ENCODE peak calls at places on chromosomes 3 and 15, in six cellular contexts. One of them, this sample, is unnamed.

GRCh38 chr3:69081583-69082262 is 1.6 kb upstream of the UBA3 start:
- DNase-seq in astrocyte of the spinal cord: no peak
- DNase-seq in H7: no peak
- DNase-seq in body of pancreas: no peak
- DNase-seq in GM12865: peak; percentile 58
- DNase-seq in SJSA1: peak; percentile 31
- DNase-seq in this sample: no peak

GRCh38 chr3:117706037-117706436 is 996.5 kb downstream of the TUSC7 start:
- DNase-seq in astrocyte of the spinal cord: peak; percentile 69
- DNase-seq in H7: no peak
- DNase-seq in body of pancreas: no peak
- DNase-seq in GM12865: no peak
- DNase-seq in SJSA1: peak; percentile 86
- DNase-seq in this sample: no peak

GRCh38 chr15:40016224-40016865 is 22.6 kb downstream of the SRP14 start:
- DNase-seq in astrocyte of the spinal cord: peak; percentile 65
- DNase-seq in H7: no peak
- DNase-seq in body of pancreas: no peak
- DNase-seq in GM12865: no peak
- DNase-seq in SJSA1: no peak
- DNase-seq in this sample: no peak

GRCh38 chr15:66702770-66703539 is 919 bp downstream of the SMAD6 start:
- DNase-seq in astrocyte of the spinal cord: no peak
- DNase-seq in H7: peak; percentile 75
- DNase-seq in body of pancreas: peak; percentile 36
- DNase-seq in GM12865: no peak
- DNase-seq in SJSA1: peak; percentile 44
- DNase-seq in this sample: peak; percentile 51

GRCh38 chr3:56257826-56258225 is 210.4 kb downstream of the ERC2 start:
- DNase-seq in astrocyte of the spinal cord: no peak
- DNase-seq in H7: no peak
- DNase-seq in body of pancreas: no peak
- DNase-seq in GM12865: no peak
- DNase-seq in SJSA1: no peak
- DNase-seq in this sample: no peak

GRCh38 chr3:39067286-39067685 is 15.5 kb downstream of the WDR48 start:
- DNase-seq in astrocyte of the spinal cord: no peak
- DNase-seq in H7: no peak
- DNase-seq in body of pancreas: no peak
- DNase-seq in GM12865: no peak
- DNase-seq in SJSA1: no peak
- DNase-seq in this sample: no peak

GRCh38 chr15:86837631-86838030 is 758.0 kb downstream of the AGBL1 start:
- DNase-seq in astrocyte of the spinal cord: peak; percentile 8
- DNase-seq in H7: no peak
- DNase-seq in body of pancreas: no peak
- DNase-seq in GM12865: no peak
- DNase-seq in SJSA1: no peak
- DNase-seq in this sample: no peak

GRCh38 chr15:64634020-64634419 is 141.4 kb downstream of the RBPMS2 start:
- DNase-seq in astrocyte of the spinal cord: peak; percentile 74
- DNase-seq in H7: no peak
- DNase-seq in body of pancreas: no peak
- DNase-seq in GM12865: peak; percentile 91
- DNase-seq in SJSA1: no peak
- DNase-seq in this sample: no peak

GRCh38 chr3:145911016-145911415 is 250.0 kb downstream of the PLOD2 start:
- DNase-seq in astrocyte of the spinal cord: peak; percentile 26
- DNase-seq in H7: no peak
- DNase-seq in body of pancreas: no peak
- DNase-seq in GM12865: no peak
- DNase-seq in SJSA1: no peak
- DNase-seq in this sample: no peak

GRCh38 chr3:66904816-66905543 is 93.1 kb upstream of the KBTBD8 start:
- DNase-seq in astrocyte of the spinal cord: no peak
- DNase-seq in H7: no peak
- DNase-seq in body of pancreas: no peak
- DNase-seq in GM12865: no peak
- DNase-seq in SJSA1: no peak
- DNase-seq in this sample: no peak

DNA sequence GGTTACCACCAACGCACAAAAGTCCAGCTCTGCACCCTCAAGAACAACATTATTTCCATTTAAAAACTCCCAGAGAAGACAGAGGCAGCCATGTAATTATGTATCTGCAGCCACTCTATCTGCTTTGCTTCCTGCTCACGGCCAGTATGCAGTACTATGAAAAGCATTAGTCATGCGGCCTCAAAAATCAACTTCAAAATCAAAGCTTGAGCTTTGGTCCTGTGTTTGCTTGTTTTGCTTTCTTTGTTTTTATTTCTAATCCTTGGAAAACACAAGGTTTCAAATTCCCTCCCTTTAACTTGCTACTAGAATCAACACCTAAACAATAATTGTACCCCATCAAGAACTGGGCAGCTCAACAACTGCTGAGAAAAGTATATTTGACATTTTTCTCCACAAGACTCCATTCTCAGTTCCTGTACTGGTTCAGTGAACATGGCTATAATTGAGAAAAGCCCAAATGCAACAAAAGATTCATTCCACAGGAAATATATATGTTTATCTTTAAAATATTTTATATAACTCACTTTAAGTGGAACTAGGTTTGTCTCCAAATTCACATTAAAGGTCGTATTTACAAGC is 37.6 kb downstream of the GBE1 start:
- DNase-seq in astrocyte of the spinal cord: peak; percentile 69
- DNase-seq in H7: no peak
- DNase-seq in body of pancreas: no peak
- DNase-seq in GM12865: no peak
- DNase-seq in SJSA1: peak; percentile 55
- DNase-seq in this sample: no peak
- H3K4me3 ChIP-seq in astrocyte of the spinal cord: no peak overlapping the region
- H3K4me3 ChIP-seq in H7: no peak overlapping the region
- H3K4me3 ChIP-seq in body of pancreas: no peak overlapping the region
- H3K4me3 ChIP-seq in GM12865: no peak overlapping the region
- H3K4me3 ChIP-seq in SJSA1: no peak overlapping the region
- H3K4me3 ChIP-seq in this sample: no peak overlapping the region

GRCh38 chr15:55588818-55589122 is 625 bp upstream of the PYGO1 start:
- DNase-seq in astrocyte of the spinal cord: no peak
- DNase-seq in H7: peak; percentile 48
- DNase-seq in body of pancreas: peak; percentile 20
- DNase-seq in GM12865: no peak
- DNase-seq in SJSA1: no peak
- DNase-seq in this sample: no peak
- H3K4me3 ChIP-seq in astrocyte of the spinal cord: peak overlapping the region; percentile 55
- H3K4me3 ChIP-seq in H7: peak overlapping the region; percentile 51
- H3K4me3 ChIP-seq in body of pancreas: peak overlapping the region; percentile 20
- H3K4me3 ChIP-seq in GM12865: peak overlapping the region; percentile 4
- H3K4me3 ChIP-seq in SJSA1: peak overlapping the region; percentile 80
- H3K4me3 ChIP-seq in this sample: peak overlapping the region; percentile 59

GRCh38 chr15:29686445-29687203 is 135.6 kb downstream of the TJP1 start:
- DNase-seq in astrocyte of the spinal cord: no peak
- DNase-seq in H7: no peak
- DNase-seq in body of pancreas: no peak
- DNase-seq in GM12865: no peak
- DNase-seq in SJSA1: no peak
- DNase-seq in this sample: no peak
- H3K4me3 ChIP-seq in astrocyte of the spinal cord: no peak overlapping the region
- H3K4me3 ChIP-seq in H7: no peak overlapping the region
- H3K4me3 ChIP-seq in body of pancreas: no peak overlapping the region
- H3K4me3 ChIP-seq in GM12865: no peak overlapping the region
- H3K4me3 ChIP-seq in SJSA1: no peak overlapping the region
- H3K4me3 ChIP-seq in this sample: no peak overlapping the region

GRCh38 chr15:60842694-60843093 is 363.8 kb upstream of the ICE2 start:
- DNase-seq in astrocyte of the spinal cord: no peak
- DNase-seq in H7: no peak
- DNase-seq in body of pancreas: no peak
- DNase-seq in GM12865: no peak
- DNase-seq in SJSA1: no peak
- DNase-seq in this sample: no peak
- H3K4me3 ChIP-seq in astrocyte of the spinal cord: no peak overlapping the region
- H3K4me3 ChIP-seq in H7: no peak overlapping the region
- H3K4me3 ChIP-seq in body of pancreas: no peak overlapping the region
- H3K4me3 ChIP-seq in GM12865: no peak overlapping the region
- H3K4me3 ChIP-seq in SJSA1: no peak overlapping the region
- H3K4me3 ChIP-seq in this sample: no peak overlapping the region

DNA sequence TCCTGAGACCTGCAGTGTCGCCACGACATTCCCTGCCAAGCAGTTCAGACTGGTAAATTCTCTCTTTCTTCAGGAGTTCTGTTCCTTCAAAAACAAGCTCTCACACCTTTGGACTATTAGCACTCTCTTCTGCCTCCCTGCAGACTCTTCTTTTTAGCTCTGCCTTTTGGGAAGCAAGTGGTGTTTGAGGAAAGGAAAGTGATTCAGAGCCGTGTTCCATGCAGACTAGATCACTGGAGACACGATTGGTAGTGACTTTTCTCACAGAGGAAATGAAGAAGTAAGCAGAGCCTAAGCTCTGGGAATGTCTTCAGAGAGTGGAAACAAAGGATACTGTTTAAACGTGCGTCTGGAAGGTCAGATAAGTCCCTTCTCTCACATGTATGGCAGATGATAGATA is 270.6 kb upstream of the TPRG1 start:
- DNase-seq in astrocyte of the spinal cord: peak; percentile 70
- DNase-seq in H7: no peak
- DNase-seq in body of pancreas: no peak
- DNase-seq in GM12865: no peak
- DNase-seq in SJSA1: no peak
- DNase-seq in this sample: peak; percentile 51
- H3K4me3 ChIP-seq in astrocyte of the spinal cord: no peak overlapping the region
- H3K4me3 ChIP-seq in H7: no peak overlapping the region
- H3K4me3 ChIP-seq in body of pancreas: no peak overlapping the region
- H3K4me3 ChIP-seq in GM12865: no peak overlapping the region
- H3K4me3 ChIP-seq in SJSA1: no peak overlapping the region
- H3K4me3 ChIP-seq in this sample: no peak overlapping the region

GRCh38 chr3:42588625-42589024 is 2.0 kb upstream of the SS18L2 start:
- DNase-seq in astrocyte of the spinal cord: no peak
- DNase-seq in H7: no peak
- DNase-seq in body of pancreas: no peak
- DNase-seq in GM12865: no peak
- DNase-seq in SJSA1: no peak
- DNase-seq in this sample: no peak

GRCh38 chr3:42590989-42591756 is 513 bp downstream of the SS18L2 start:
- DNase-seq in astrocyte of the spinal cord: no peak
- DNase-seq in H7: no peak
- DNase-seq in body of pancreas: no peak
- DNase-seq in GM12865: peak; percentile 31
- DNase-seq in SJSA1: peak; percentile 28
- DNase-seq in this sample: peak; percentile 8

GRCh38 chr3:42591811-42592210 is 1.2 kb downstream of the SS18L2 start:
- DNase-seq in astrocyte of the spinal cord: no peak
- DNase-seq in H7: no peak
- DNase-seq in body of pancreas: no peak
- DNase-seq in GM12865: no peak
- DNase-seq in SJSA1: no peak
- DNase-seq in this sample: no peak

GRCh38 chr3:42593635-42594034 is 3.0 kb downstream of the SS18L2 start:
- DNase-seq in astrocyte of the spinal cord: no peak
- DNase-seq in H7: no peak
- DNase-seq in body of pancreas: no peak
- DNase-seq in GM12865: no peak
- DNase-seq in SJSA1: no peak
- DNase-seq in this sample: no peak

DNA sequence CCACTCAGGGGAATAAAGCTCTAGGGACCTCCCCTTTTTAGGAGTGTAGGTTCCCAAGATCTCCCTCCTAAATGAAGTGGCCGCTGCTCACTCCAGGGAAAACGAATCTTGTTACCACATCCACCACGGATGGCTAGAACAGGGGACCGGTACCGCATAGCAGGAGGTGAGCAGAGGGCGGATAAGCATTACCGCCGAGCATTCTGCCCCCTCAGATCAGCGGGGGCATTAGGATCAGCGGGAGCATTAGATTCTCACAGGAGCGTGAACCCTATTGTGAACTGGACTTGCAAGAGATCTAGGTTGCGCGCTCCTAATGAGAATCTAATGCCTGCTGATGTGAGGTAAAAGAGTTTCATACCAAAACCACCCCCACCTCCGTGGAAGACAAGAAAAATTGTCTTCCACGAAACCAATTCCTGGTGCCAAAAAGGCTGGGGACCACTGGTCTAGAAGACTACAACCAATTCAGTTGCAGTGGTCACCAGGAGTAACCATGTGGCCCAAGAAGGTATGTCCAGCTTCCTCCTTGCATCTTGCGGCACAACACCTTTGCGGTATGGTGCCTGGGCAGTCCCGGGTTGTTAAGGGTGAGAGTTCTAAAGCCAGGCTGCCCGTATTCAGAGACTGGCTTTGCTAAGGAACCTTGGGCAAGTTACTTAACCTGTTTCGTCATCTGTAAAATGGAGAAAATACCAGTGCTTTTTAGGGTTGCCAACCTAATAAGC is 1.1 kb upstream of the SS18L2 start:
- DNase-seq in astrocyte of the spinal cord: no peak
- DNase-seq in H7: no peak
- DNase-seq in body of pancreas: no peak
- DNase-seq in GM12865: no peak
- DNase-seq in SJSA1: no peak
- DNase-seq in this sample: no peak
- H3K4me3 ChIP-seq in astrocyte of the spinal cord: no peak overlapping the region
- H3K4me3 ChIP-seq in H7: no peak overlapping the region
- H3K4me3 ChIP-seq in body of pancreas: no peak overlapping the region
- H3K4me3 ChIP-seq in GM12865: peak overlapping the region; percentile 60
- H3K4me3 ChIP-seq in SJSA1: peak overlapping the region; percentile 42
- H3K4me3 ChIP-seq in this sample: no peak overlapping the region